ENCODE peak calls at places on chromosomes 16 and 17, in ten cellular contexts. F is left lung; E is DND-41; T is AG20443; N is activated naive CD4-positive, alpha-beta T cell treated with anti-CD3 and anti-CD28 coated beads, Interleukin-2, amount 10 ng/mL, durations not matched to agents 7 days and 5 days; Z is stimulated activated naive CD8-positive, alpha-beta T cell treated with anti-CD3 and anti-CD28 coated beads, Interleukin-15, amount 100 ng/mL, for 72 hours; D is stimulated activated CD4-positive, alpha-beta T cell treated with anti-CD3 and anti-CD28 coated beads, Interleukin-12 subunit alpha, Interleukin-12 subunit beta, amount 100 ng/mL, for 48 hours; L is choroid plexus epithelial cell; R is nephron progenitor cell; S is RCC 7860. W is an unnamed sample.

GRCh38 chr17:37276475-37276874 is 99.3 kb upstream of the C17orf78 start:
- DNase-seq in S (peak; percentile 34), L (peak; percentile 34), Z (no peak), R (no peak), D (no peak), E (no peak), N (no peak), F (no peak), T (no peak), W (no peak)

GRCh38 chr16:57700801-57701551 is 6.4 kb downstream of the DRC7 start:
- DNase-seq in E (no peak), N (no peak), S (no peak), Z (no peak), R (no peak), D (no peak), T (no peak), L (peak; percentile 9), F (no peak), W (no peak)

GRCh38 chr16:86091976-86092375 is 193.0 kb downstream of the IRF8 start:
- DNase-seq in L (no peak), F (no peak), D (no peak), R (no peak), N (no peak), Z (no peak), T (no peak), E (no peak), S (no peak), W (no peak)

GRCh38 chr17:9021158-9021984 is at the start of gene NTN1:
- DNase-seq in D (peak; percentile 27), L (peak; percentile 23), T (peak; percentile 70), R (peak; percentile 77), N (peak; percentile 66), F (peak; percentile 85), S (no peak), E (peak; percentile 80), Z (peak; percentile 63), W (peak; percentile 58)

GRCh38 chr16:87305505-87306391 is 11.4 kb downstream of the C16orf95 start:
- DNase-seq in F (no peak), Z (no peak), T (peak; percentile 82), L (peak; percentile 16), S (no peak), D (no peak), E (no peak), R (no peak), N (no peak), W (no peak)

GRCh38 chr16:79767597-79768280 is 167.2 kb upstream of the MAF start:
- DNase-seq in N (no peak), S (no peak), T (peak; percentile 47), D (no peak), F (no peak), R (no peak), E (no peak), Z (no peak), L (peak; percentile 60), W (no peak)

GRCh38 chr16:27204232-27204915 is 1.0 kb downstream of the KDM8 start:
- DNase-seq in T (no peak), R (no peak), F (no peak), N (no peak), Z (no peak), E (no peak), L (no peak), D (no peak), S (no peak), W (no peak)

GRCh38 chr16:14240216-14240843 is 169.2 kb downstream of the MRTFB start:
- DNase-seq in N (no peak), S (no peak), L (peak; percentile 21), F (no peak), D (no peak), E (no peak), T (peak; percentile 19), R (no peak), Z (no peak), W (no peak)